ENCODE peak calls at places on chromosome 4, in eight cellular contexts. One of them, this sample, is unnamed.

GRCh38 chr4:3210467-3210866 is 38.5 kb upstream of the MSANTD1 start:
- DNase-seq in mesothelial cell of epicardium: no peak
- DNase-seq in ascending aorta: no peak
- DNase-seq in neural progenitor cell: no peak
- DNase-seq in activated CD8-positive, alpha-beta T cell treated with anti-CD3 and anti-CD28 coated beads for 36 hours: no peak
- DNase-seq in lower leg skin: peak
- DNase-seq in vagina: no peak
- DNase-seq in RWPE1: no peak
- DNase-seq in this sample: no peak

GRCh38 chr4:83297548-83298260 is 13.1 kb upstream of the COQ2 start:
- DNase-seq in mesothelial cell of epicardium: no peak
- DNase-seq in ascending aorta: no peak
- DNase-seq in neural progenitor cell: no peak
- DNase-seq in activated CD8-positive, alpha-beta T cell treated with anti-CD3 and anti-CD28 coated beads for 36 hours: no peak
- DNase-seq in lower leg skin: no peak
- DNase-seq in vagina: no peak
- DNase-seq in RWPE1: no peak
- DNase-seq in this sample: no peak

GRCh38 chr4:148059617-148060180 is 327.8 kb downstream of the ARHGAP10 start:
- DNase-seq in mesothelial cell of epicardium: no peak
- DNase-seq in ascending aorta: no peak
- DNase-seq in neural progenitor cell: no peak
- DNase-seq in activated CD8-positive, alpha-beta T cell treated with anti-CD3 and anti-CD28 coated beads for 36 hours: peak
- DNase-seq in lower leg skin: no peak
- DNase-seq in vagina: no peak
- DNase-seq in RWPE1: no peak
- DNase-seq in this sample: no peak

GRCh38 chr4:126697748-126698147 is 935.0 kb upstream of the INTU start:
- DNase-seq in mesothelial cell of epicardium: no peak
- DNase-seq in ascending aorta: no peak
- DNase-seq in neural progenitor cell: no peak
- DNase-seq in activated CD8-positive, alpha-beta T cell treated with anti-CD3 and anti-CD28 coated beads for 36 hours: no peak
- DNase-seq in lower leg skin: no peak
- DNase-seq in vagina: no peak
- DNase-seq in RWPE1: peak
- DNase-seq in this sample: no peak

GRCh38 chr4:119735136-119735770 is 106.6 kb upstream of the PDE5A start:
- DNase-seq in mesothelial cell of epicardium: no peak
- DNase-seq in ascending aorta: no peak
- DNase-seq in neural progenitor cell: no peak
- DNase-seq in activated CD8-positive, alpha-beta T cell treated with anti-CD3 and anti-CD28 coated beads for 36 hours: no peak
- DNase-seq in lower leg skin: no peak
- DNase-seq in vagina: no peak
- DNase-seq in RWPE1: no peak
- DNase-seq in this sample: no peak

GRCh38 chr4:74018116-74018515 is 19.6 kb upstream of the CXCL5 start:
- DNase-seq in mesothelial cell of epicardium: no peak
- DNase-seq in ascending aorta: no peak
- DNase-seq in neural progenitor cell: no peak
- DNase-seq in activated CD8-positive, alpha-beta T cell treated with anti-CD3 and anti-CD28 coated beads for 36 hours: no peak
- DNase-seq in lower leg skin: no peak
- DNase-seq in vagina: no peak
- DNase-seq in RWPE1: no peak
- DNase-seq in this sample: no peak

GRCh38 chr4:140851804-140852203 is 95.6 kb upstream of the TBC1D9 start:
- DNase-seq in mesothelial cell of epicardium: no peak
- DNase-seq in ascending aorta: no peak
- DNase-seq in neural progenitor cell: no peak
- DNase-seq in activated CD8-positive, alpha-beta T cell treated with anti-CD3 and anti-CD28 coated beads for 36 hours: no peak
- DNase-seq in lower leg skin: no peak
- DNase-seq in vagina: no peak
- DNase-seq in RWPE1: no peak
- DNase-seq in this sample: no peak

GRCh38 chr4:182768821-182769220 is 148.4 kb downstream of the DCTD start:
- DNase-seq in mesothelial cell of epicardium: no peak
- DNase-seq in ascending aorta: no peak
- DNase-seq in neural progenitor cell: no peak
- DNase-seq in activated CD8-positive, alpha-beta T cell treated with anti-CD3 and anti-CD28 coated beads for 36 hours: no peak
- DNase-seq in lower leg skin: no peak
- DNase-seq in vagina: no peak
- DNase-seq in RWPE1: no peak
- DNase-seq in this sample: no peak

GRCh38 chr4:94827481-94828110 is 69.8 kb downstream of the BMPR1B start:
- DNase-seq in mesothelial cell of epicardium: no peak
- DNase-seq in ascending aorta: no peak
- DNase-seq in neural progenitor cell: no peak
- DNase-seq in activated CD8-positive, alpha-beta T cell treated with anti-CD3 and anti-CD28 coated beads for 36 hours: no peak
- DNase-seq in lower leg skin: no peak
- DNase-seq in vagina: no peak
- DNase-seq in RWPE1: peak
- DNase-seq in this sample: no peak

GRCh38 chr4:80302616-80303223 is 32.8 kb upstream of the CFAP299 start:
- DNase-seq in mesothelial cell of epicardium: no peak
- DNase-seq in ascending aorta: no peak
- DNase-seq in neural progenitor cell: no peak
- DNase-seq in activated CD8-positive, alpha-beta T cell treated with anti-CD3 and anti-CD28 coated beads for 36 hours: no peak
- DNase-seq in lower leg skin: no peak
- DNase-seq in vagina: no peak
- DNase-seq in RWPE1: no peak
- DNase-seq in this sample: no peak

GRCh38 chr4:119300072-119300387 is 21.9 kb downstream of the FABP2 start:
- DNase-seq in mesothelial cell of epicardium: peak
- DNase-seq in ascending aorta: no peak
- DNase-seq in neural progenitor cell: no peak
- DNase-seq in activated CD8-positive, alpha-beta T cell treated with anti-CD3 and anti-CD28 coated beads for 36 hours: peak
- DNase-seq in lower leg skin: peak
- DNase-seq in vagina: no peak
- DNase-seq in RWPE1: peak
- DNase-seq in this sample: no peak

GRCh38 chr4:67680568-67681222 is 20.3 kb downstream of the UBA6 start:
- DNase-seq in mesothelial cell of epicardium: no peak
- DNase-seq in ascending aorta: no peak
- DNase-seq in neural progenitor cell: no peak
- DNase-seq in activated CD8-positive, alpha-beta T cell treated with anti-CD3 and anti-CD28 coated beads for 36 hours: no peak
- DNase-seq in lower leg skin: no peak
- DNase-seq in vagina: no peak
- DNase-seq in RWPE1: no peak
- DNase-seq in this sample: no peak

GRCh38 chr4:161419822-161420221 is 744.0 kb downstream of the FSTL5 start:
- DNase-seq in mesothelial cell of epicardium: no peak
- DNase-seq in ascending aorta: no peak
- DNase-seq in neural progenitor cell: peak
- DNase-seq in activated CD8-positive, alpha-beta T cell treated with anti-CD3 and anti-CD28 coated beads for 36 hours: no peak
- DNase-seq in lower leg skin: no peak
- DNase-seq in vagina: no peak
- DNase-seq in RWPE1: no peak
- DNase-seq in this sample: no peak

GRCh38 chr4:80268081-80268823 is 1.8 kb downstream of the FGF5 start:
- DNase-seq in mesothelial cell of epicardium: no peak
- DNase-seq in ascending aorta: no peak
- DNase-seq in neural progenitor cell: peak
- DNase-seq in activated CD8-positive, alpha-beta T cell treated with anti-CD3 and anti-CD28 coated beads for 36 hours: no peak
- DNase-seq in lower leg skin: no peak
- DNase-seq in vagina: no peak
- DNase-seq in RWPE1: no peak
- DNase-seq in this sample: no peak

GRCh38 chr4:151766691-151767090 is 5.9 kb upstream of the GATB start:
- DNase-seq in mesothelial cell of epicardium: no peak
- DNase-seq in ascending aorta: no peak
- DNase-seq in neural progenitor cell: no peak
- DNase-seq in activated CD8-positive, alpha-beta T cell treated with anti-CD3 and anti-CD28 coated beads for 36 hours: peak
- DNase-seq in lower leg skin: no peak
- DNase-seq in vagina: no peak
- DNase-seq in RWPE1: no peak
- DNase-seq in this sample: no peak

GRCh38 chr4:151760713-151761661 is at the start of gene GATB:
- DNase-seq in mesothelial cell of epicardium: peak
- DNase-seq in ascending aorta: peak
- DNase-seq in neural progenitor cell: peak
- DNase-seq in activated CD8-positive, alpha-beta T cell treated with anti-CD3 and anti-CD28 coated beads for 36 hours: peak
- DNase-seq in lower leg skin: peak
- DNase-seq in vagina: peak
- DNase-seq in RWPE1: peak
- DNase-seq in this sample: peak
- TF ChIP-seq CTCF in mesothelial cell of epicardium: peak
- TF ChIP-seq CTCF in ascending aorta: peak
- TF ChIP-seq CTCF in neural progenitor cell: peak
- TF ChIP-seq CTCF in activated CD8-positive, alpha-beta T cell treated with anti-CD3 and anti-CD28 coated beads for 36 hours: peak
- TF ChIP-seq CTCF in lower leg skin: no peak
- TF ChIP-seq CTCF in vagina: no peak
- TF ChIP-seq CTCF in RWPE1: peak
- TF ChIP-seq CTCF in this sample: peak

GRCh38 chr4:151896880-151897279 is 136.1 kb upstream of the GATB start:
- DNase-seq in mesothelial cell of epicardium: no peak
- DNase-seq in ascending aorta: no peak
- DNase-seq in neural progenitor cell: no peak
- DNase-seq in activated CD8-positive, alpha-beta T cell treated with anti-CD3 and anti-CD28 coated beads for 36 hours: no peak
- DNase-seq in lower leg skin: no peak
- DNase-seq in vagina: no peak
- DNase-seq in RWPE1: no peak
- DNase-seq in this sample: no peak
- TF ChIP-seq CTCF in mesothelial cell of epicardium: no peak
- TF ChIP-seq CTCF in ascending aorta: no peak
- TF ChIP-seq CTCF in neural progenitor cell: no peak
- TF ChIP-seq CTCF in activated CD8-positive, alpha-beta T cell treated with anti-CD3 and anti-CD28 coated beads for 36 hours: no peak
- TF ChIP-seq CTCF in lower leg skin: no peak
- TF ChIP-seq CTCF in vagina: no peak
- TF ChIP-seq CTCF in RWPE1: no peak
- TF ChIP-seq CTCF in this sample: no peak

DNA sequence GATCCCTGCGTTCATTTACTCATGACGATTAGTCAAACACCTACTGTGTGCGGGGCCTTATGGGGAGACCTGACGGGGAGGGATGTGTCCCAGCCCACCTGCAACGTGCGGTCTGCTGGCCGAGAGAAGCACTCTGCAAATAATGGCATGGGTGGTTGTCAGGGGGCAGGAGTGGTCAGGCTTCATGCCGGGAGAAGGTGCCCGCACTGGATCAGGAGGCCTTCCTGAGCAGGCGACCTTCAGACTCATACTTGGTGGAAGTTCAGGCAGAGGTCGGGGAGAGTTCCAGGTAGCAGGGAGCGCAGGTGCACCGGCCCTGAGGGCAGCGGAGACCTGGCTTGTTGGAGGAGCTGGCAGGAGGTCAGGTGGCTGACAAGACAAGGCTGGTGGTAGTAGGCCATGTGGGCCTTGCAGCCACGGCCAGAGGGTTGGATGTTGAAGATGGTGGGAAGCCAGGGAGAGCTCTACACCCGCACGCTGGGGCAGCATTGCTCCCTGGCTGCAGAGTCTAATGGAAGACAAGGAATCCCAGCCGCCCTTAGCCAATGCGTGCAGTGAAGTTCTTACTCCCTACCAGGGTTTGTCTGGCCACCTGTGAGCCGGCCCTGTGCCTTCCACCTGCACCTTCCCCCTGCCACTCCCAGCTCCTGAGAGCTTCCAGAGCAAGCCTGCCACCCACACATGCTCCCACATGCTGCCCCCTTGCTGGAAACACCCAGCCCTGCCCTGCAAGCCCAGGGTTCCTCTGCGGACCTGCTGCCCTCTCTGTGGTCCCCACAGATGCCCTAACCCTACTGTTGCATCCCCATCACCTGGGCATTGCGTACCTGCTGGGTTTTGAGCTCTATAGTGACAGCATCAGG is 97.3 kb downstream of the PSAPL1 start:
- DNase-seq in mesothelial cell of epicardium: no peak
- DNase-seq in ascending aorta: no peak
- DNase-seq in neural progenitor cell: no peak
- DNase-seq in activated CD8-positive, alpha-beta T cell treated with anti-CD3 and anti-CD28 coated beads for 36 hours: no peak
- DNase-seq in lower leg skin: no peak
- DNase-seq in vagina: no peak
- DNase-seq in RWPE1: no peak
- DNase-seq in this sample: no peak
- TF ChIP-seq CTCF in mesothelial cell of epicardium: no peak
- TF ChIP-seq CTCF in ascending aorta: no peak
- TF ChIP-seq CTCF in neural progenitor cell: no peak
- TF ChIP-seq CTCF in activated CD8-positive, alpha-beta T cell treated with anti-CD3 and anti-CD28 coated beads for 36 hours: no peak
- TF ChIP-seq CTCF in lower leg skin: no peak
- TF ChIP-seq CTCF in vagina: no peak
- TF ChIP-seq CTCF in RWPE1: no peak
- TF ChIP-seq CTCF in this sample: no peak

GRCh38 chr4:96558466-96558865 is 718.6 kb downstream of the PDHA2 start:
- DNase-seq in mesothelial cell of epicardium: no peak
- DNase-seq in ascending aorta: no peak
- DNase-seq in neural progenitor cell: no peak
- DNase-seq in activated CD8-positive, alpha-beta T cell treated with anti-CD3 and anti-CD28 coated beads for 36 hours: no peak
- DNase-seq in lower leg skin: no peak
- DNase-seq in vagina: no peak
- DNase-seq in RWPE1: no peak
- DNase-seq in this sample: no peak
- TF ChIP-seq CTCF in mesothelial cell of epicardium: no peak
- TF ChIP-seq CTCF in ascending aorta: no peak
- TF ChIP-seq CTCF in neural progenitor cell: no peak
- TF ChIP-seq CTCF in activated CD8-positive, alpha-beta T cell treated with anti-CD3 and anti-CD28 coated beads for 36 hours: no peak
- TF ChIP-seq CTCF in lower leg skin: no peak
- TF ChIP-seq CTCF in vagina: no peak
- TF ChIP-seq CTCF in RWPE1: no peak
- TF ChIP-seq CTCF in this sample: no peak

GRCh38 chr4:150068300-150068699 is 9.9 kb upstream of the DCLK2 start:
- DNase-seq in mesothelial cell of epicardium: no peak
- DNase-seq in ascending aorta: no peak
- DNase-seq in neural progenitor cell: no peak
- DNase-seq in activated CD8-positive, alpha-beta T cell treated with anti-CD3 and anti-CD28 coated beads for 36 hours: no peak
- DNase-seq in lower leg skin: no peak
- DNase-seq in vagina: no peak
- DNase-seq in RWPE1: no peak
- DNase-seq in this sample: no peak

GRCh38 chr4:150063128-150063527 is 15.1 kb upstream of the DCLK2 start:
- DNase-seq in mesothelial cell of epicardium: no peak
- DNase-seq in ascending aorta: no peak
- DNase-seq in neural progenitor cell: no peak
- DNase-seq in activated CD8-positive, alpha-beta T cell treated with anti-CD3 and anti-CD28 coated beads for 36 hours: no peak
- DNase-seq in lower leg skin: no peak
- DNase-seq in vagina: no peak
- DNase-seq in RWPE1: no peak
- DNase-seq in this sample: no peak

GRCh38 chr4:150069361-150069760 is 8.9 kb upstream of the DCLK2 start:
- DNase-seq in mesothelial cell of epicardium: no peak
- DNase-seq in ascending aorta: no peak
- DNase-seq in neural progenitor cell: no peak
- DNase-seq in activated CD8-positive, alpha-beta T cell treated with anti-CD3 and anti-CD28 coated beads for 36 hours: no peak
- DNase-seq in lower leg skin: no peak
- DNase-seq in vagina: no peak
- DNase-seq in RWPE1: no peak
- DNase-seq in this sample: no peak

GRCh38 chr4:150067859-150068258 is 10.4 kb upstream of the DCLK2 start:
- DNase-seq in mesothelial cell of epicardium: no peak
- DNase-seq in ascending aorta: no peak
- DNase-seq in neural progenitor cell: no peak
- DNase-seq in activated CD8-positive, alpha-beta T cell treated with anti-CD3 and anti-CD28 coated beads for 36 hours: no peak
- DNase-seq in lower leg skin: no peak
- DNase-seq in vagina: no peak
- DNase-seq in RWPE1: no peak
- DNase-seq in this sample: no peak

GRCh38 chr4:150065740-150066139 is 12.5 kb upstream of the DCLK2 start:
- DNase-seq in mesothelial cell of epicardium: no peak
- DNase-seq in ascending aorta: no peak
- DNase-seq in neural progenitor cell: no peak
- DNase-seq in activated CD8-positive, alpha-beta T cell treated with anti-CD3 and anti-CD28 coated beads for 36 hours: no peak
- DNase-seq in lower leg skin: no peak
- DNase-seq in vagina: no peak
- DNase-seq in RWPE1: no peak
- DNase-seq in this sample: no peak
- TF ChIP-seq CTCF in mesothelial cell of epicardium: no peak
- TF ChIP-seq CTCF in ascending aorta: no peak
- TF ChIP-seq CTCF in neural progenitor cell: no peak
- TF ChIP-seq CTCF in activated CD8-positive, alpha-beta T cell treated with anti-CD3 and anti-CD28 coated beads for 36 hours: no peak
- TF ChIP-seq CTCF in lower leg skin: no peak
- TF ChIP-seq CTCF in vagina: no peak
- TF ChIP-seq CTCF in RWPE1: no peak
- TF ChIP-seq CTCF in this sample: no peak

GRCh38 chr4:86898562-86898961 is 6.3 kb upstream of the C4orf36 start:
- DNase-seq in mesothelial cell of epicardium: no peak
- DNase-seq in ascending aorta: no peak
- DNase-seq in neural progenitor cell: peak
- DNase-seq in activated CD8-positive, alpha-beta T cell treated with anti-CD3 and anti-CD28 coated beads for 36 hours: no peak
- DNase-seq in lower leg skin: no peak
- DNase-seq in vagina: no peak
- DNase-seq in RWPE1: no peak
- DNase-seq in this sample: no peak
- TF ChIP-seq CTCF in mesothelial cell of epicardium: no peak
- TF ChIP-seq CTCF in ascending aorta: no peak
- TF ChIP-seq CTCF in neural progenitor cell: peak
- TF ChIP-seq CTCF in activated CD8-positive, alpha-beta T cell treated with anti-CD3 and anti-CD28 coated beads for 36 hours: no peak
- TF ChIP-seq CTCF in lower leg skin: no peak
- TF ChIP-seq CTCF in vagina: no peak
- TF ChIP-seq CTCF in RWPE1: peak
- TF ChIP-seq CTCF in this sample: peak

This sample was measured in osteocyte.